ENCODE peak calls at places on chromosome 6, in five cellular contexts. One of them, this sample, is unnamed. For H3K4me1 and H3K36me3, the result is how much of the 10 kb centered on the place peaks cover.

GRCh38 chr6:312704-313485 is 20.6 kb downstream of the DUSP22 start:
- DNase-seq in mesendoderm: no peak
- DNase-seq in PC-9: no peak
- DNase-seq in pancreas: no peak
- DNase-seq in right lobe of liver: no peak
- DNase-seq in this sample: no peak

GRCh38 chr6:166633732-166634535 is 6.9 kb upstream of the RPS6KA2 start:
- DNase-seq in mesendoderm: no peak
- DNase-seq in PC-9: no peak
- DNase-seq in pancreas: no peak
- DNase-seq in right lobe of liver: peak
- DNase-seq in this sample: no peak

GRCh38 chr6:35378281-35378680 is 35.9 kb downstream of the PPARD start:
- DNase-seq in mesendoderm: no peak
- DNase-seq in PC-9: no peak
- DNase-seq in pancreas: no peak
- DNase-seq in right lobe of liver: no peak
- DNase-seq in this sample: no peak

GRCh38 chr6:150857062-150857905 is 8.2 kb upstream of the MTHFD1L start:
- DNase-seq in mesendoderm: peak
- DNase-seq in PC-9: peak
- DNase-seq in pancreas: no peak
- DNase-seq in right lobe of liver: no peak
- DNase-seq in this sample: peak

GRCh38 chr6:129102741-129103140 is 219.8 kb downstream of the LAMA2 start:
- DNase-seq in mesendoderm: no peak
- DNase-seq in PC-9: no peak
- DNase-seq in pancreas: no peak
- DNase-seq in right lobe of liver: no peak
- DNase-seq in this sample: no peak

GRCh38 chr6:144410059-144410458 is 124.9 kb downstream of the UTRN start:
- DNase-seq in mesendoderm: no peak
- DNase-seq in PC-9: no peak
- DNase-seq in pancreas: no peak
- DNase-seq in right lobe of liver: no peak
- DNase-seq in this sample: no peak

GRCh38 chr6:20360471-20361119 is 41.1 kb upstream of the E2F3 start:
- DNase-seq in mesendoderm: no peak
- DNase-seq in PC-9: no peak
- DNase-seq in pancreas: no peak
- DNase-seq in right lobe of liver: no peak
- DNase-seq in this sample: no peak

GRCh38 chr6:104682722-104683643 is 176.7 kb downstream of the HACE1 start:
- DNase-seq in mesendoderm: peak
- DNase-seq in PC-9: no peak
- DNase-seq in pancreas: peak
- DNase-seq in right lobe of liver: peak
- DNase-seq in this sample: peak

GRCh38 chr6:142378138-142378875 is 76.5 kb downstream of the ADGRG6 start:
- DNase-seq in mesendoderm: peak
- DNase-seq in PC-9: peak
- DNase-seq in pancreas: no peak
- DNase-seq in right lobe of liver: no peak
- DNase-seq in this sample: peak

GRCh38 chr6:45654673-45655072 is 276.9 kb upstream of the SUPT3H start:
- DNase-seq in mesendoderm: no peak
- DNase-seq in PC-9: no peak
- DNase-seq in pancreas: no peak
- DNase-seq in right lobe of liver: peak
- DNase-seq in this sample: no peak

GRCh38 chr6:120608826-120609225 is 725.5 kb downstream of the TBC1D32 start:
- DNase-seq in mesendoderm: no peak
- DNase-seq in PC-9: peak
- DNase-seq in pancreas: no peak
- DNase-seq in right lobe of liver: no peak
- DNase-seq in this sample: no peak

GRCh38 chr6:104921896-104922295 is 35.0 kb upstream of the LIN28B start:
- DNase-seq in mesendoderm: peak
- DNase-seq in PC-9: no peak
- DNase-seq in pancreas: no peak
- DNase-seq in right lobe of liver: no peak
- DNase-seq in this sample: no peak

GRCh38 chr6:15994814-15995459 is 133.9 kb upstream of the MYLIP start:
- DNase-seq in mesendoderm: peak
- DNase-seq in PC-9: no peak
- DNase-seq in pancreas: no peak
- DNase-seq in right lobe of liver: no peak
- DNase-seq in this sample: no peak

GRCh38 chr6:33578588-33579011 is 1.5 kb downstream of the BAK1 start:
- DNase-seq in mesendoderm: no peak
- DNase-seq in PC-9: no peak
- DNase-seq in pancreas: no peak
- DNase-seq in right lobe of liver: no peak
- DNase-seq in this sample: no peak

GRCh38 chr6:158744986-158745430 is 74.2 kb downstream of the EZR start:
- DNase-seq in mesendoderm: no peak
- DNase-seq in PC-9: no peak
- DNase-seq in pancreas: no peak
- DNase-seq in right lobe of liver: no peak
- DNase-seq in this sample: no peak

GRCh38 chr6:126886106-126886505 is 232.4 kb upstream of the RSPO3 start:
- DNase-seq in mesendoderm: no peak
- DNase-seq in PC-9: no peak
- DNase-seq in pancreas: no peak
- DNase-seq in right lobe of liver: no peak
- DNase-seq in this sample: no peak

GRCh38 chr6:113969888-113970807 is 800 bp downstream of the HDAC2 start:
- DNase-seq in mesendoderm: peak
- DNase-seq in PC-9: peak
- DNase-seq in pancreas: peak
- DNase-seq in right lobe of liver: peak
- DNase-seq in this sample: peak

GRCh38 chr6:106102034-106102433 is 15.9 kb downstream of the PRDM1 start:
- DNase-seq in mesendoderm: no peak
- DNase-seq in PC-9: peak
- DNase-seq in pancreas: no peak
- DNase-seq in right lobe of liver: no peak
- DNase-seq in this sample: no peak

DNA sequence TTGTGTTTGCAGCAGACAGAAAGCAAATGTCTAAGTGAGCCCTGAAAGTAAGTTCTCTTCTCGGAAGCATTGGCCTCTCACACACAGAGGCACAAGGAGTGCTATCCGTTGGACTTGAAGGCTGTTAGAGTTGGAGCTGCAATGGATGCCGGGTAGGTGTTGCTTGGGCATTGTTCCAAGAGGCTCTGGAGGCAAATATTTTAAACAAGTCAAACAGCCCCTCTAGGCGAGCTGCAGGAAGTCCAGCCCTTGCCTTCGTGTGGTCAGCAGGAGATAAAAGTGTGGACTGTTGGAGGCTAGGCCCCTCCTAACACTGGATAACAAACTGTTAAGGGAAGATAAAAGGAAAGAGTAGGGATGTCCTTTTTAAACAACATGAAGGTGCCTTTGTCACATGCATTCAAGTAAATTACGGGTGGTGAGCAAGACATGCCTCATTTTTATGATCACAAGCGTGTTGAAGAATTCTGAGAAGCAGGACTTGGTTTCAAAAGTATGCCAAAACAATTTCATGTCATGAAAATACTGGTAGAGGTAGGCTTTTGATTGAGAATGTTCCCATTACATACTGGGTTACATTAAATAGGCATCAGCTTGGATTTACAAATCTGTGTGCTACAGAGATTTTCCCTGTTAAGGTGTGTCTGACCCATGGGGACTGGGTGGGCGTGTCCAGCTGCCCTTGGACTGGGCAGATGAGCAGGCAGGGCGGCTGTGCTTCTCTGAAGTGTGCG is 57.4 kb downstream of the RREB1 start:
- DNase-seq in mesendoderm: peak
- DNase-seq in PC-9: no peak
- DNase-seq in pancreas: no peak
- DNase-seq in right lobe of liver: no peak
- DNase-seq in this sample: no peak
- H3K4me1 ChIP-seq in mesendoderm: under half
- H3K4me1 ChIP-seq in PC-9: under half
- H3K4me1 ChIP-seq in pancreas: under half
- H3K4me1 ChIP-seq in right lobe of liver: under half
- H3K4me1 ChIP-seq in this sample: under half

GRCh38 chr6:148524976-148525375 is 182.3 kb downstream of the SASH1 start:
- DNase-seq in mesendoderm: no peak
- DNase-seq in PC-9: no peak
- DNase-seq in pancreas: no peak
- DNase-seq in right lobe of liver: no peak
- DNase-seq in this sample: no peak
- H3K36me3 ChIP-seq in mesendoderm: under half
- H3K36me3 ChIP-seq in PC-9: under half
- H3K36me3 ChIP-seq in pancreas: under half
- H3K36me3 ChIP-seq in right lobe of liver: under half
- H3K36me3 ChIP-seq in this sample: under half

GRCh38 chr6:38163186-38164130 is 343.9 kb downstream of the ZFAND3 start:
- DNase-seq in mesendoderm: no peak
- DNase-seq in PC-9: no peak
- DNase-seq in pancreas: no peak
- DNase-seq in right lobe of liver: no peak
- DNase-seq in this sample: no peak

GRCh38 chr6:38162493-38163185 is 343.1 kb downstream of the ZFAND3 start:
- DNase-seq in mesendoderm: no peak
- DNase-seq in PC-9: no peak
- DNase-seq in pancreas: no peak
- DNase-seq in right lobe of liver: no peak
- DNase-seq in this sample: no peak

GRCh38 chr6:38166411-38167240 is 347.1 kb downstream of the ZFAND3 start:
- DNase-seq in mesendoderm: no peak
- DNase-seq in PC-9: no peak
- DNase-seq in pancreas: no peak
- DNase-seq in right lobe of liver: no peak
- DNase-seq in this sample: no peak

GRCh38 chr6:38164131-38164481 is 344.6 kb downstream of the ZFAND3 start:
- DNase-seq in mesendoderm: no peak
- DNase-seq in PC-9: no peak
- DNase-seq in pancreas: no peak
- DNase-seq in right lobe of liver: peak
- DNase-seq in this sample: no peak

GRCh38 chr6:38164671-38165108 is 345.2 kb downstream of the ZFAND3 start:
- DNase-seq in mesendoderm: no peak
- DNase-seq in PC-9: no peak
- DNase-seq in pancreas: no peak
- DNase-seq in right lobe of liver: no peak
- DNase-seq in this sample: no peak
- H3K27ac ChIP-seq in mesendoderm: no peak
- H3K27ac ChIP-seq in PC-9: no peak
- H3K27ac ChIP-seq in pancreas: no peak
- H3K27ac ChIP-seq in right lobe of liver: peak
- H3K27ac ChIP-seq in this sample: no peak

GRCh38 chr6:121645100-121645745 is 209.8 kb downstream of the GJA1 start:
- DNase-seq in mesendoderm: no peak
- DNase-seq in PC-9: no peak
- DNase-seq in pancreas: no peak
- DNase-seq in right lobe of liver: no peak
- DNase-seq in this sample: no peak

GRCh38 chr6:121652223-121652622 is 216.8 kb downstream of the GJA1 start:
- DNase-seq in mesendoderm: no peak
- DNase-seq in PC-9: no peak
- DNase-seq in pancreas: no peak
- DNase-seq in right lobe of liver: no peak
- DNase-seq in this sample: no peak

GRCh38 chr6:121651420-121651819 is 216.0 kb downstream of the GJA1 start:
- DNase-seq in mesendoderm: no peak
- DNase-seq in PC-9: no peak
- DNase-seq in pancreas: no peak
- DNase-seq in right lobe of liver: no peak
- DNase-seq in this sample: no peak

GRCh38 chr6:121649951-121650350 is 214.5 kb downstream of the GJA1 start:
- DNase-seq in mesendoderm: no peak
- DNase-seq in PC-9: no peak
- DNase-seq in pancreas: no peak
- DNase-seq in right lobe of liver: no peak
- DNase-seq in this sample: no peak

GRCh38 chr6:121647905-121648304 is 212.5 kb downstream of the GJA1 start:
- DNase-seq in mesendoderm: peak
- DNase-seq in PC-9: no peak
- DNase-seq in pancreas: no peak
- DNase-seq in right lobe of liver: no peak
- DNase-seq in this sample: no peak
- H3K4me1 ChIP-seq in mesendoderm: under half
- H3K4me1 ChIP-seq in PC-9: under half
- H3K4me1 ChIP-seq in pancreas: under half
- H3K4me1 ChIP-seq in right lobe of liver: under half
- H3K4me1 ChIP-seq in this sample: under half

GRCh38 chr6:169678342-169678741 is 23.5 kb downstream of the WDR27 start:
- DNase-seq in mesendoderm: no peak
- DNase-seq in PC-9: no peak
- DNase-seq in pancreas: no peak
- DNase-seq in right lobe of liver: no peak
- DNase-seq in this sample: no peak

GRCh38 chr6:169675011-169675410 is 26.8 kb downstream of the WDR27 start:
- DNase-seq in mesendoderm: no peak
- DNase-seq in PC-9: no peak
- DNase-seq in pancreas: no peak
- DNase-seq in right lobe of liver: no peak
- DNase-seq in this sample: no peak

GRCh38 chr6:169671563-169671962 is 30.3 kb downstream of the WDR27 start:
- DNase-seq in mesendoderm: no peak
- DNase-seq in PC-9: no peak
- DNase-seq in pancreas: no peak
- DNase-seq in right lobe of liver: no peak
- DNase-seq in this sample: no peak

DNA sequence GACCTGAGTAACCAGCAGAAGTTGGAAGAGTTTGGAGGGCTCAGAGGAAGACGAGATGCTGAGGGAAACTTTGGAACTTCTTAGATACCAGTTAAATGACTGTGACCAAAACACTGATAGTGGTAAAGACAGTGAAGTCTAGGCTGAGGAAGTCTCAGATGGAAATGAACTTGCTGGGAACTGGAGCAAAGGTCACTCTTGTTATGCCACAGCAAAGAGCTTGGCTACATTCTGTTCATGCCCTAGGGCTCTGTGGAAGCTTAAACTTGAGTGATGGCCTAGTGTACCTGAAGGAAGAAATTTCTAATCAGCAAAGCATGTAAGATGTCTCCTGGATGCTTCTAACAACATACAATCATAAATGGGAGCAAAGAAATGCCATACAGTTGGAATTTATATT is 24.7 kb downstream of the WDR27 start:
- DNase-seq in mesendoderm: no peak
- DNase-seq in PC-9: no peak
- DNase-seq in pancreas: no peak
- DNase-seq in right lobe of liver: no peak
- DNase-seq in this sample: no peak
- H3K36me3 ChIP-seq in mesendoderm: under half
- H3K36me3 ChIP-seq in PC-9: under half
- H3K36me3 ChIP-seq in pancreas: under half
- H3K36me3 ChIP-seq in right lobe of liver: under half
- H3K36me3 ChIP-seq in this sample: under half

GRCh38 chr6:7115452-7116223 is 7.9 kb downstream of the RREB1 start:
- DNase-seq in mesendoderm: no peak
- DNase-seq in PC-9: no peak
- DNase-seq in pancreas: no peak
- DNase-seq in right lobe of liver: no peak
- DNase-seq in this sample: no peak
- H3K27ac ChIP-seq in mesendoderm: no peak
- H3K27ac ChIP-seq in PC-9: no peak
- H3K27ac ChIP-seq in pancreas: no peak
- H3K27ac ChIP-seq in right lobe of liver: no peak
- H3K27ac ChIP-seq in this sample: peak

This sample was measured in lung.